ENCODE peak calls at places on chromosomes 12 and 14, in five cellular contexts. E is BE2C, I is right lobe of liver, Z is A549, U is adrenal gland. K is an unnamed sample.

GRCh38 chr14:80946187-80946586 is 4.6 kb upstream of the CEP128 start:
- DNase-seq in E (no peak), I (no peak), U (no peak), Z (no peak), K (no peak)

GRCh38 chr12:95231190-95231589 is 13.6 kb downstream of the VEZT start:
- DNase-seq in U (no peak), I (no peak), Z (peak; percentile 83), E (no peak), K (no peak)

GRCh38 chr14:101839236-101839635 is 77.7 kb downstream of the PPP2R5C start:
- DNase-seq in Z (no peak), I (no peak), U (no peak), E (peak; percentile 53), K (no peak)

GRCh38 chr12:47281667-47282171 is 202.0 kb upstream of the AMIGO2 start:
- DNase-seq in E (no peak), U (no peak), Z (no peak), I (no peak), K (no peak)

GRCh38 chr14:69346710-69347109 is 51.4 kb downstream of the ERH start:
- DNase-seq in U (no peak), I (peak; percentile 54), Z (peak; percentile 40), E (peak; percentile 79), K (no peak)

GRCh38 chr12:6925239-6925542 is 2.6 kb upstream of the ATN1 start:
- DNase-seq in E (no peak), I (no peak), U (no peak), Z (no peak), K (no peak)

GRCh38 chr12:115983226-115983798 is 294.2 kb downstream of the MED13L start:
- DNase-seq in U (no peak), E (peak; percentile 53), Z (peak; percentile 58), I (peak; percentile 30), K (no peak)

GRCh38 chr12:93676408-93677194 is 574 bp upstream of the CRADD start:
- DNase-seq in I (no peak), E (no peak), U (no peak), Z (no peak), K (no peak)

GRCh38 chr14:100476012-100476822 is 111.0 kb downstream of the BEGAIN start:
- DNase-seq in Z (peak; percentile 91), U (peak; percentile 93), E (no peak), I (peak; percentile 54), K (no peak)

GRCh38 chr12:67634167-67634793 is 14.3 kb upstream of the DYRK2 start:
- DNase-seq in E (no peak), U (peak; percentile 19), I (no peak), Z (no peak), K (no peak)

GRCh38 chr12:120738252-120739030 is 12.8 kb downstream of the ACADS start:
- DNase-seq in I (no peak), Z (no peak), E (no peak), U (no peak), K (no peak)

GRCh38 chr14:80387563-80387981 is 176.3 kb upstream of the DIO2 start:
- DNase-seq in Z (no peak), U (peak; percentile 59), I (no peak), E (no peak), K (no peak)

GRCh38 chr12:4039927-4040326 is 166.7 kb upstream of the PARP11 start:
- DNase-seq in Z (no peak), U (no peak), I (no peak), E (no peak), K (no peak)

GRCh38 chr12:73867147-73867546 is 670.5 kb upstream of the ATXN7L3B start:
- DNase-seq in U (no peak), Z (no peak), I (no peak), E (no peak), K (no peak)

GRCh38 chr14:85546390-85546789 is 16.4 kb downstream of the FLRT2 start:
- DNase-seq in Z (no peak), U (no peak), I (no peak), E (no peak), K (no peak)

GRCh38 chr12:65170245-65170881 is 980 bp downstream of the LEMD3 start:
- DNase-seq in U (peak; percentile 57), I (peak; percentile 77), Z (peak; percentile 55), E (peak; percentile 57), K (peak; percentile 69)

GRCh38 chr12:26465419-26466097 is 270.2 kb downstream of the SSPN start:
- DNase-seq in U (no peak), E (peak; percentile 9), Z (peak; percentile 22), I (no peak), K (no peak)
- TF ChIP-seq CTCF in U (no peak), E (peak; percentile 33), Z (peak; percentile 27), I (no peak), K (no peak)

DNA sequence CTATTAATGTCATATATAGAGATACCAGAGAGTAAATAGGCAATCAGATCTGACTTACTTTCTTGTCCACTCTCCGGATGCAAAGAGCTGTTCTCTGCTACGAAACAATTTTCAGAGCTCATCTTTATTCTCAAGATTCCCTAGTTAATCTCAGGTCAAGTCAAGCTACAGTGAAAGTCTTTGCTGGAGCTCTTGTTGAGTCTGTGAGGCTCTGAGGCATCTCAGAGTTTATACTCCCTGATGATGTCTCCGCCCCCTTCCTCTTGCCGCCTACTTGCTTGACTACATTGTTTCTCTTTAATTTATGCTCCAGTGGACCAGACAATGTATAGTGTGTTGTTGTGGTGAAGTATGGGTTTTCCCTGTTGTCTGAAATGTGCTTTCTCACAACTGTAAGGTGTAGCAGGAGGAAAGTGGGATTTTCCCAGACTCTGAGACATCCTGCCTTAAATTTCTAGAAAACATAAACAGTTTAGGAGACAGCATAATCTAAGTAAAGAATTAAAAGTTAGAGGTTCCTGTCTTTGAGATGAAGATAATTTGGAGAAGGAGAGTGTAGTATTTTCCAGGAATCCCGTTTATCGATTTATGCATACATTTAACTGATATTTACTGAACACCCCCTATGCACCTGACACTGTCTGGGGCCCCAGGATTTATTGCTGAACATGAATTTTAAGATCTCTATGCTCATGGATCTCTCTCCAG is at the start of gene CD69:
- DNase-seq in Z (no peak), I (no peak), E (no peak), U (no peak), K (no peak)
- H3K4me3 ChIP-seq in Z (no peak within 1 kb of the TSS), I (no peak within 1 kb of the TSS), E (no peak within 1 kb of the TSS), U (no peak within 1 kb of the TSS), K (no peak within 1 kb of the TSS)

GRCh38 chr12:111759276-111759675 is 7.5 kb upstream of the ALDH2 start:
- DNase-seq in U (no peak), Z (no peak), I (no peak), E (no peak), K (no peak)
- H3K4me1 ChIP-seq in U (peaks cover 23% of the 10 kb centered on the region), Z (no peaks in the 10 kb centered on the region), I (peaks cover 23% of the 10 kb centered on the region), E (no peaks in the 10 kb centered on the region), K (peaks cover 20% of the 10 kb centered on the region)

GRCh38 chr12:75859868-75860267 is 171.7 kb downstream of the PHLDA1 start:
- DNase-seq in I (no peak), E (no peak), Z (no peak), U (no peak), K (no peak)
- TF ChIP-seq CTCF in I (no peak), E (no peak), Z (no peak), U (no peak), K (no peak)

DNA sequence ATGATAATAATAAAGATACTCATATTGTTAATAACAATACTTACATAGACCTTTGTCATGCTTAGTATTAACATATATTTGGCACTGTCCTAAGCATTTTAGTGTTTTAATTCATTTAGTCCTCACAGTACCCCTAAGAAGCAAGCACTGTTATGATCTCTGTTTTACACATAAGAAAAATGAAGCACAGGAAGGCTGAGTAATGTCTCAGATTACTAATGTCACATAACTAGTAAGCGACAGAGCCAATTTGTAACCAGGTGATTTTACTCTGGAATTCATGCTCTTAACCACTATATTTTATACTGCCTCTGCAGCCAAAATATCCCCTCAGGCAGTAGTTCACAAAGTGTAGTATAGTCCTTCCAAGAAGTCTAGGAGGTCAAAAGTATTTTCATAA is 20.2 kb downstream of the TMEM253 start:
- DNase-seq in I (no peak), U (no peak), E (no peak), Z (no peak), K (no peak)
- H3K4me3 ChIP-seq in I (no peak overlapping the region), U (no peak overlapping the region), E (no peak overlapping the region), Z (no peak overlapping the region), K (no peak overlapping the region)